ENCODE peak calls at places on chromosomes 11 and 22, in seven cellular contexts. One of them, this sample, is unnamed.
A peak's percentile ranks its signal among the peaks of the same experiment; 100 is the strongest.

GRCh38 chr11:2509481-2510001 is 64.7 kb downstream of the KCNQ1 start:
- DNase-seq in effector memory CD4-positive, alpha-beta T cell: no peak
- DNase-seq in MM.1S: no peak
- DNase-seq in NB4: no peak
- DNase-seq in gastrocnemius medialis: peak; percentile 5
- DNase-seq in upper lobe of right lung: peak; percentile 64
- DNase-seq in AG04450: no peak
- DNase-seq in this sample: peak; percentile 58

GRCh38 chr11:45259607-45260006 is 26.5 kb downstream of the SYT13 start:
- DNase-seq in effector memory CD4-positive, alpha-beta T cell: no peak
- DNase-seq in MM.1S: no peak
- DNase-seq in NB4: no peak
- DNase-seq in gastrocnemius medialis: no peak
- DNase-seq in upper lobe of right lung: no peak
- DNase-seq in AG04450: no peak
- DNase-seq in this sample: no peak

GRCh38 chr11:134275534-134276395 is at the start of gene GLB1L3:
- DNase-seq in effector memory CD4-positive, alpha-beta T cell: peak; percentile 63
- DNase-seq in MM.1S: peak; percentile 77
- DNase-seq in NB4: no peak
- DNase-seq in gastrocnemius medialis: no peak
- DNase-seq in upper lobe of right lung: peak; percentile 71
- DNase-seq in AG04450: no peak
- DNase-seq in this sample: peak; percentile 58

GRCh38 chr22:26485013-26485412 is 1.3 kb downstream of the SRRD start:
- DNase-seq in effector memory CD4-positive, alpha-beta T cell: no peak
- DNase-seq in MM.1S: no peak
- DNase-seq in NB4: no peak
- DNase-seq in gastrocnemius medialis: no peak
- DNase-seq in upper lobe of right lung: no peak
- DNase-seq in AG04450: no peak
- DNase-seq in this sample: no peak

GRCh38 chr11:130528301-130528651 is 79.8 kb downstream of the ADAMTS15 start:
- DNase-seq in effector memory CD4-positive, alpha-beta T cell: no peak
- DNase-seq in MM.1S: no peak
- DNase-seq in NB4: peak; percentile 49
- DNase-seq in gastrocnemius medialis: no peak
- DNase-seq in upper lobe of right lung: no peak
- DNase-seq in AG04450: no peak
- DNase-seq in this sample: peak; percentile 54

GRCh38 chr11:107331728-107332127 is 125.9 kb downstream of the CWF19L2 start:
- DNase-seq in effector memory CD4-positive, alpha-beta T cell: no peak
- DNase-seq in MM.1S: no peak
- DNase-seq in NB4: peak; percentile 29
- DNase-seq in gastrocnemius medialis: no peak
- DNase-seq in upper lobe of right lung: no peak
- DNase-seq in AG04450: no peak
- DNase-seq in this sample: no peak

GRCh38 chr22:26597026-26597425 is 7.1 kb upstream of the TPST2 start:
- DNase-seq in effector memory CD4-positive, alpha-beta T cell: no peak
- DNase-seq in MM.1S: no peak
- DNase-seq in NB4: no peak
- DNase-seq in gastrocnemius medialis: no peak
- DNase-seq in upper lobe of right lung: no peak
- DNase-seq in AG04450: no peak
- DNase-seq in this sample: no peak

GRCh38 chr11:8256271-8257002 is 7.2 kb downstream of the LMO1 start:
- DNase-seq in effector memory CD4-positive, alpha-beta T cell: no peak
- DNase-seq in MM.1S: no peak
- DNase-seq in NB4: no peak
- DNase-seq in gastrocnemius medialis: peak; percentile 8
- DNase-seq in upper lobe of right lung: peak; percentile 27
- DNase-seq in AG04450: no peak
- DNase-seq in this sample: no peak

GRCh38 chr22:39519681-39520053 is 695 bp upstream of the ATF4 start:
- DNase-seq in effector memory CD4-positive, alpha-beta T cell: no peak
- DNase-seq in MM.1S: peak; percentile 48
- DNase-seq in NB4: no peak
- DNase-seq in gastrocnemius medialis: peak; percentile 64
- DNase-seq in upper lobe of right lung: no peak
- DNase-seq in AG04450: no peak
- DNase-seq in this sample: no peak

GRCh38 chr11:67389477-67389876 is 2.3 kb upstream of the RAD9A start:
- DNase-seq in effector memory CD4-positive, alpha-beta T cell: no peak
- DNase-seq in MM.1S: peak; percentile 45
- DNase-seq in NB4: peak; percentile 64
- DNase-seq in gastrocnemius medialis: no peak
- DNase-seq in upper lobe of right lung: no peak
- DNase-seq in AG04450: no peak
- DNase-seq in this sample: no peak

GRCh38 chr11:68146704-68147474 is 25.7 kb upstream of the CHKA start:
- DNase-seq in effector memory CD4-positive, alpha-beta T cell: no peak
- DNase-seq in MM.1S: no peak
- DNase-seq in NB4: no peak
- DNase-seq in gastrocnemius medialis: no peak
- DNase-seq in upper lobe of right lung: peak; percentile 78
- DNase-seq in AG04450: no peak
- DNase-seq in this sample: no peak

GRCh38 chr22:48957987-48958321 is 869.7 kb downstream of the BRD1 start:
- DNase-seq in effector memory CD4-positive, alpha-beta T cell: no peak
- DNase-seq in MM.1S: no peak
- DNase-seq in NB4: no peak
- DNase-seq in gastrocnemius medialis: no peak
- DNase-seq in upper lobe of right lung: no peak
- DNase-seq in AG04450: no peak
- DNase-seq in this sample: no peak

GRCh38 chr22:38866399-38867123 is 5.5 kb downstream of the CBX6 start:
- DNase-seq in effector memory CD4-positive, alpha-beta T cell: no peak
- DNase-seq in MM.1S: no peak
- DNase-seq in NB4: no peak
- DNase-seq in gastrocnemius medialis: no peak
- DNase-seq in upper lobe of right lung: peak; percentile 63
- DNase-seq in AG04450: no peak
- DNase-seq in this sample: peak; percentile 58

GRCh38 chr11:107710301-107710700 is 1.6 kb downstream of the SLN start:
- DNase-seq in effector memory CD4-positive, alpha-beta T cell: no peak
- DNase-seq in MM.1S: no peak
- DNase-seq in NB4: no peak
- DNase-seq in gastrocnemius medialis: no peak
- DNase-seq in upper lobe of right lung: no peak
- DNase-seq in AG04450: no peak
- DNase-seq in this sample: no peak

GRCh38 chr11:126468102-126468521 is 112.6 kb downstream of the ST3GAL4 start:
- DNase-seq in effector memory CD4-positive, alpha-beta T cell: no peak
- DNase-seq in MM.1S: no peak
- DNase-seq in NB4: peak; percentile 44
- DNase-seq in gastrocnemius medialis: peak; percentile 17
- DNase-seq in upper lobe of right lung: no peak
- DNase-seq in AG04450: no peak
- DNase-seq in this sample: no peak

GRCh38 chr11:64692764-64693331 is 30.1 kb downstream of the NRXN2 start:
- DNase-seq in effector memory CD4-positive, alpha-beta T cell: no peak
- DNase-seq in MM.1S: no peak
- DNase-seq in NB4: no peak
- DNase-seq in gastrocnemius medialis: no peak
- DNase-seq in upper lobe of right lung: peak; percentile 31
- DNase-seq in AG04450: no peak
- DNase-seq in this sample: no peak

GRCh38 chr11:118202599-118203422 is 22.0 kb downstream of the JAML start:
- DNase-seq in effector memory CD4-positive, alpha-beta T cell: peak; percentile 47
- DNase-seq in MM.1S: no peak
- DNase-seq in NB4: no peak
- DNase-seq in gastrocnemius medialis: no peak
- DNase-seq in upper lobe of right lung: no peak
- DNase-seq in AG04450: no peak
- DNase-seq in this sample: peak; percentile 44

GRCh38 chr11:95925011-95925410 is 1.1 kb upstream of the MTMR2 start:
- DNase-seq in effector memory CD4-positive, alpha-beta T cell: no peak
- DNase-seq in MM.1S: peak; percentile 12
- DNase-seq in NB4: peak; percentile 57
- DNase-seq in gastrocnemius medialis: no peak
- DNase-seq in upper lobe of right lung: no peak
- DNase-seq in AG04450: no peak
- DNase-seq in this sample: no peak
- H3K4me3 ChIP-seq in effector memory CD4-positive, alpha-beta T cell: no peak overlapping the region
- H3K4me3 ChIP-seq in MM.1S: peak overlapping the region; percentile 99
- H3K4me3 ChIP-seq in NB4: peak overlapping the region; percentile 76
- H3K4me3 ChIP-seq in gastrocnemius medialis: peak overlapping the region; percentile 97
- H3K4me3 ChIP-seq in upper lobe of right lung: peak overlapping the region; percentile 81
- H3K4me3 ChIP-seq in AG04450: peak overlapping the region; percentile 92
- H3K4me3 ChIP-seq in this sample: peak overlapping the region; percentile 86

DNA sequence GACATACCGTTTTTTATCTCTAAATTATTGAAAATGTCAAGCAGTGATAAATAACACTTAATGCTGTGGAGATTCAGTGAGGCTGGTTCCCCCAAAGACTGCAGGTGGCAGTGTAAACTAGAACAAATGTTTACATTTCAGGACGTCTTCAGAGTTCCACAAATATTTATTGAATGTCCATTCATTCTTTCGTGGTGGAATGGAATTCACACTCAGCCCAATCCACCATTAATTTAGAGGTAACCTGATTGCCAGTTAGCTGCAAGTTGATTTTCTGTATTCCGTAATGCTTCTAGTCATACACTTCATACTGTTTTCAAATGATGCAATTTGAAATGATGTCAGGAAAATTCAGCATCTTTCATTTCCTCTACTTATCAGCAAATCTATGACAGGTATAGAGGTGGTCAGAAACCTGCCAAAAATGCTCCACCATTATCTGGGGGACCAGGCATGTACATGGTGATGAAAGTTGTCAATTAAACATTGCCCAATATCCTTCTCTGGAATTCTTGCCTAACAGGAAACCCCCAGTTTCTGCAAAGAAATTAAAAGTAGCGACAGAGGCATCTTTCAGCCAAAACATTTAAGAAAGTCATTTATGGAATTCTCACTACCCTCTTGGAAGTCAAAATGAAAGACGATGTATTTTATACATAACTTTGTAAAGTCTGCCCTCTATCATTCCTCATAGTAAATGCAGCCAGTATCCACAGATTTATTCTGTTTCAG is 94.3 kb upstream of the BMAL1 start:
- DNase-seq in effector memory CD4-positive, alpha-beta T cell: no peak
- DNase-seq in MM.1S: peak; percentile 50
- DNase-seq in NB4: peak; percentile 28
- DNase-seq in gastrocnemius medialis: no peak
- DNase-seq in upper lobe of right lung: no peak
- DNase-seq in AG04450: no peak
- DNase-seq in this sample: no peak
- H3K4me3 ChIP-seq in effector memory CD4-positive, alpha-beta T cell: no peak overlapping the region
- H3K4me3 ChIP-seq in MM.1S: peak overlapping the region; percentile 51
- H3K4me3 ChIP-seq in NB4: no peak overlapping the region
- H3K4me3 ChIP-seq in gastrocnemius medialis: peak overlapping the region; percentile 7
- H3K4me3 ChIP-seq in upper lobe of right lung: no peak overlapping the region
- H3K4me3 ChIP-seq in AG04450: peak overlapping the region; percentile 42
- H3K4me3 ChIP-seq in this sample: no peak overlapping the region

GRCh38 chr11:20032127-20032526 is 128.1 kb downstream of the DBX1 start:
- DNase-seq in effector memory CD4-positive, alpha-beta T cell: no peak
- DNase-seq in MM.1S: no peak
- DNase-seq in NB4: no peak
- DNase-seq in gastrocnemius medialis: no peak
- DNase-seq in upper lobe of right lung: no peak
- DNase-seq in AG04450: no peak
- DNase-seq in this sample: no peak
- H3K4me3 ChIP-seq in effector memory CD4-positive, alpha-beta T cell: no peak overlapping the region
- H3K4me3 ChIP-seq in MM.1S: no peak overlapping the region
- H3K4me3 ChIP-seq in NB4: no peak overlapping the region
- H3K4me3 ChIP-seq in gastrocnemius medialis: no peak overlapping the region
- H3K4me3 ChIP-seq in upper lobe of right lung: no peak overlapping the region
- H3K4me3 ChIP-seq in AG04450: no peak overlapping the region
- H3K4me3 ChIP-seq in this sample: no peak overlapping the region

GRCh38 chr11:61954106-61955030 is 4.2 kb downstream of the BEST1 start:
- DNase-seq in effector memory CD4-positive, alpha-beta T cell: no peak
- DNase-seq in MM.1S: no peak
- DNase-seq in NB4: peak; percentile 52
- DNase-seq in gastrocnemius medialis: no peak
- DNase-seq in upper lobe of right lung: peak; percentile 73
- DNase-seq in AG04450: no peak
- DNase-seq in this sample: no peak
- H3K4me3 ChIP-seq in effector memory CD4-positive, alpha-beta T cell: no peak overlapping the region
- H3K4me3 ChIP-seq in MM.1S: no peak overlapping the region
- H3K4me3 ChIP-seq in NB4: no peak overlapping the region
- H3K4me3 ChIP-seq in gastrocnemius medialis: peak overlapping the region; percentile 52
- H3K4me3 ChIP-seq in upper lobe of right lung: peak overlapping the region; percentile 16
- H3K4me3 ChIP-seq in AG04450: peak overlapping the region; percentile 10
- H3K4me3 ChIP-seq in this sample: peak overlapping the region; percentile 59

DNA sequence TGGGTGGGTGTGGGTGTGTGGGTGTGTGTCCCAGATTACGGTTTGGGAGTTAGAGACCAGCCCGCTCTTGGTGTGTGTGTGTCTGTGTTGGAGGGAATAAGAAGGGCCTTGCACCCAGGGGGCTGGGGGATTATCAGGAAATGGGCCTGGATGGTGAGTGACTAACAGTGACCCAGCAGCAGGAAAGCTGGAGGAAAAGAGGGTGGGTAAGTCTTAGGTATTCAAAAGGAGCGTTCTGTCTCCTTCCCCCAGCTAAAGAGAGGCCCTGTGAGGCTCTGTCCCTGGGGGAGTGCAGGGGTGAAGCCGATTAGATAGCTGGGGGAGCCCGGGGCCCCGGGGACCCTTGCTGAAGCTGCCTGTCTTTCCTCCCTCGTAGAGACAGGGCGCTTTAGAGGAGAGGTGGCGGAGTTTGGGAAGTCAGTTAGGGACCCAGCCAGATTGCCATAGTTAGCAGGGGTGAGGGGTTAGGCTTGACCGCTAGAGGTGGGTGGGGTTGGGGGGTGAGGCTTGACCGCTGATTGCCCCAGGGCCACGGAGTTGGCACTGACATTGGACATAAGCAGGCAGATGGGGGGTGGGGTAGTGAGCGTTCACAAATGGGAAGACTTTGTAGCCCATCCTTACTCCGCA is 1.5 kb downstream of the OAF start:
- DNase-seq in effector memory CD4-positive, alpha-beta T cell: no peak
- DNase-seq in MM.1S: no peak
- DNase-seq in NB4: peak; percentile 54
- DNase-seq in gastrocnemius medialis: no peak
- DNase-seq in upper lobe of right lung: no peak
- DNase-seq in AG04450: no peak
- DNase-seq in this sample: no peak
- H3K4me3 ChIP-seq in effector memory CD4-positive, alpha-beta T cell: no peak overlapping the region
- H3K4me3 ChIP-seq in MM.1S: no peak overlapping the region
- H3K4me3 ChIP-seq in NB4: peak overlapping the region; percentile 96
- H3K4me3 ChIP-seq in gastrocnemius medialis: peak overlapping the region; percentile 64
- H3K4me3 ChIP-seq in upper lobe of right lung: peak overlapping the region; percentile 64
- H3K4me3 ChIP-seq in AG04450: peak overlapping the region; percentile 74
- H3K4me3 ChIP-seq in this sample: peak overlapping the region; percentile 67

GRCh38 chr22:21102659-21103267 is 57.0 kb downstream of the LRRC74B start:
- DNase-seq in effector memory CD4-positive, alpha-beta T cell: peak; percentile 50
- DNase-seq in MM.1S: peak; percentile 76
- DNase-seq in NB4: peak; percentile 77
- DNase-seq in gastrocnemius medialis: peak; percentile 28
- DNase-seq in upper lobe of right lung: peak; percentile 87
- DNase-seq in AG04450: no peak
- DNase-seq in this sample: no peak
- H3K4me3 ChIP-seq in effector memory CD4-positive, alpha-beta T cell: no peak overlapping the region
- H3K4me3 ChIP-seq in MM.1S: no peak overlapping the region
- H3K4me3 ChIP-seq in NB4: no peak overlapping the region
- H3K4me3 ChIP-seq in gastrocnemius medialis: no peak overlapping the region
- H3K4me3 ChIP-seq in upper lobe of right lung: no peak overlapping the region
- H3K4me3 ChIP-seq in AG04450: no peak overlapping the region
- H3K4me3 ChIP-seq in this sample: no peak overlapping the region